ENCODE peak calls at places on chromosomes 7 and 10, in six cellular contexts. V is IMR-90, B is pancreas, K is aorta, F is esophagus muscularis mucosa, H is small intestine. I is an unnamed sample. For H3K36me3, the result is how much of the 10 kb centered on the place peaks cover.

GRCh38 chr10:69629519-69629896 is 539 bp upstream of the FAM241B start:
- DNase-seq in V (no peak), B (no peak), K (no peak), F (no peak), H (no peak), I (no peak)

GRCh38 chr10:11229893-11230292 is 212.2 kb downstream of the CELF2 start:
- DNase-seq in V (no peak), B (no peak), K (no peak), F (no peak), H (no peak), I (no peak)

GRCh38 chr7:82413237-82413636 is 30.3 kb downstream of the CACNA2D1 start:
- DNase-seq in V (no peak), B (no peak), K (no peak), F (no peak), H (no peak), I (no peak)

GRCh38 chr10:43121444-43121843 is 16.8 kb upstream of the CSGALNACT2 start:
- DNase-seq in V (no peak), B (peak), K (no peak), F (no peak), H (no peak), I (no peak)

GRCh38 chr7:93442478-93443224 is 131.9 kb downstream of the CALCR start:
- DNase-seq in V (peak), B (no peak), K (no peak), F (no peak), H (peak), I (no peak)

GRCh38 chr7:80450621-80451308 is 61.1 kb downstream of the GNAT3 start:
- DNase-seq in V (peak), B (no peak), K (no peak), F (no peak), H (peak), I (no peak)

GRCh38 chr10:132328738-132329137 is 3.3 kb upstream of the LRRC27 start:
- DNase-seq in V (no peak), B (no peak), K (no peak), F (no peak), H (no peak), I (no peak)

GRCh38 chr7:27689045-27689877 is 26.6 kb upstream of the HIBADH start:
- DNase-seq in V (peak), B (no peak), K (no peak), F (no peak), H (peak), I (peak)

GRCh38 chr7:77887567-77887966 is 89.0 kb downstream of the PHTF2 start:
- DNase-seq in V (peak), B (no peak), K (no peak), F (no peak), H (no peak), I (peak)

GRCh38 chr7:148650232-148650858 is 48.4 kb upstream of the CUL1 start:
- DNase-seq in V (peak), B (no peak), K (no peak), F (no peak), H (no peak), I (peak)

GRCh38 chr7:104993217-104993857 is 20.7 kb upstream of the KMT2E start:
- DNase-seq in V (no peak), B (no peak), K (no peak), F (no peak), H (no peak), I (no peak)

GRCh38 chr7:157572622-157573021 is 235.8 kb downstream of the DNAJB6 start:
- DNase-seq in V (no peak), B (no peak), K (peak), F (no peak), H (no peak), I (no peak)

GRCh38 chr10:6388261-6388893 is 185.6 kb downstream of the PFKFB3 start:
- DNase-seq in V (no peak), B (no peak), K (no peak), F (no peak), H (peak), I (no peak)

GRCh38 chr7:42831953-42832522 is 79.8 kb downstream of the C7orf25 start:
- DNase-seq in V (no peak), B (no peak), K (no peak), F (no peak), H (no peak), I (no peak)

GRCh38 chr10:42690449-42691360 is 52.3 kb upstream of the ZNF33B start:
- DNase-seq in V (no peak), B (no peak), K (peak), F (no peak), H (no peak), I (no peak)

GRCh38 chr10:35040761-35041501 is 49.2 kb downstream of the CUL2 start:
- DNase-seq in V (peak), B (no peak), K (no peak), F (no peak), H (no peak), I (peak)

GRCh38 chr10:35037104-35037503 is 53.0 kb downstream of the CUL2 start:
- DNase-seq in V (no peak), B (no peak), K (no peak), F (no peak), H (no peak), I (no peak)

GRCh38 chr10:35041502-35041879 is 48.6 kb downstream of the CUL2 start:
- DNase-seq in V (no peak), B (no peak), K (no peak), F (no peak), H (no peak), I (no peak)

GRCh38 chr10:35035641-35036040 is 54.5 kb downstream of the CUL2 start:
- DNase-seq in V (no peak), B (no peak), K (no peak), F (no peak), H (no peak), I (no peak)
- H3K36me3 ChIP-seq in V (under half), B (under half), K (under half), F (under half), H (under half), I (under half)

DNA sequence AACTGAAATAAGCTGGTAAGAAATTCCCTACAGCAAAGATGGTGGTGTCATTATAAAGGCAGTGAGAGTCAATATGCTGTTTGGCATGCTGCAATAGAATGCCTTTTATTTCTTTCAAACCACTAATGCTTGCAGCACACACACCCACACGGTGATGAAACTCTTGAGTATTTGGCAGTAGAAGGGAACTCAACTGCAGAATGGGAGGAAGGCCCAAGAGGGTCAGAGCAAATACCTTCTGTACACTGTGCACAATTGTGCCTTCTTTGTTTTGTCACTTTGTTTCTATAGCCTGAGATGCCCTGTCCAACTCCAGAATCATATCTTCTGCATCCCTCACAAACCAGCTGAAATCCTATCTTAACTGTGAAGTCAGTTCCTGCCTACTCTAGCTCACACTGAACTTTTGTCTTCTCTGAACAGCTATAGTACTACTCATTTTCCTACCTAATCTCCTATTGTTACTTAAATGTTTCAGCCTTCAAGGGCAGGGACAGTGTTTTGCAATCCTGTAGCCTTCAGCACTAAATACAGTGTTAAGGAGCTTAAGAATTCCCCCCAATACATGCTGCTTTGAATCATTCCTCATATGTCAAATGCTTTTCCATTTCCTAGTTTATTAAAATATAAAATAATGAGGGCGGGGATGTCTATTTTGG is 22.2 kb downstream of the MMS19 start:
- DNase-seq in V (peak), B (no peak), K (no peak), F (no peak), H (no peak), I (peak)
- H3K36me3 ChIP-seq in V (under half), B (under half), K (under half), F (half or more), H (under half), I (under half)

DNA sequence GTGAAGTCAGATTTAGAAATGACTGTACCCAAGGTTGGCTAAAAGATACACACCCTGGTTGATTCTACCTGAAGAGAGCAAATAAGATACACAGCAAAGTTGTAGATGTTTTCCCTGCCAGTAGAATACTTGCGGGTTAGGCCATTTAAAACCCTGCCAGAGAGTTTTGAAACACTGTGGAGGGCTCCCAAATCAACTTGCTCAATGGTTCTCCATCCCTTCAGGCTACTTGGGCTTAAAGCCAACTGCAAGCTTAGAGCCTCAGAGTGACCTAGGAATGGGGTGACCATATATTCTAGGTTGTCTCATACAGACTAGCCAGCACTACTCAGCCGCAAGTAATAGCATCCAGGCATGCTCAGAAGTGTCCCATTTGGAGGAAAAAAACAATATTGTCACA is 10.0 kb downstream of the CAV1 start:
- DNase-seq in V (no peak), B (no peak), K (no peak), F (no peak), H (no peak), I (no peak)
- H3K36me3 ChIP-seq in V (under half), B (under half), K (under half), F (under half), H (under half), I (under half)

GRCh38 chr7:99457050-99457645 is 8.8 kb downstream of the ATP5MF start:
- DNase-seq in V (no peak), B (no peak), K (no peak), F (no peak), H (no peak), I (no peak)

GRCh38 chr7:99457646-99458493 is 8.1 kb downstream of the ATP5MF start:
- DNase-seq in V (no peak), B (no peak), K (no peak), F (no peak), H (no peak), I (no peak)

GRCh38 chr7:99453105-99453504 is 12.9 kb downstream of the ATP5MF start:
- DNase-seq in V (no peak), B (no peak), K (no peak), F (no peak), H (no peak), I (no peak)

GRCh38 chr7:99456288-99456687 is 9.7 kb downstream of the ATP5MF start:
- DNase-seq in V (no peak), B (no peak), K (no peak), F (no peak), H (no peak), I (no peak)

GRCh38 chr7:99455874-99456273 is 10.1 kb downstream of the ATP5MF start:
- DNase-seq in V (no peak), B (no peak), K (no peak), F (no peak), H (no peak), I (no peak)
- H3K36me3 ChIP-seq in V (half or more), B (under half), K (under half), F (half or more), H (under half), I (under half)

GRCh38 chr7:134311807-134312206 is 4.9 kb downstream of the SLC35B4 start:
- DNase-seq in V (no peak), B (no peak), K (no peak), F (no peak), H (no peak), I (no peak)

GRCh38 chr7:134317434-134317833 is 704 bp upstream of the SLC35B4 start:
- DNase-seq in V (no peak), B (no peak), K (no peak), F (peak), H (no peak), I (no peak)

GRCh38 chr7:134316539-134317344 is at the start of gene SLC35B4:
- DNase-seq in V (peak), B (peak), K (peak), F (peak), H (peak), I (peak)

GRCh38 chr7:134315679-134316538 is 821 bp downstream of the SLC35B4 start:
- DNase-seq in V (peak), B (no peak), K (no peak), F (peak), H (peak), I (no peak)

DNA sequence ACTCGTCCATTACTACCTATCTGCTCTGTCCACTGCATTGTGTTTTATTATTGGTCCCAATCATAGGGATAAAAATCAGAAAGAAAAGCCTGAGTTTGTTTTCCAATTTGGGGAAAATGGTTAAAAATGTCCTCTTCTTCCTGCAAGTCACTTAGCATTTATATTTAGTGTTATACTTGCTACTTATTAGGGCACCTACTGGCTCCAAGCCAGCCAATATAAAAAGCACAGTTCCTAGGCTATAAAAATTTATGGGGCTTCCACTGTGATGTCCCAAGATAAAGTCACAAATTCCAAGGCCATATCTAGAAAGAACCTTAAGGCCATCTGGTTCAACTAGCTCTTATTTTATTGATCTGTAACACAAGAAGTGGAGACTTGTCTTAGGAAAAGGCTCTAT is 3.2 kb downstream of the SLC35B4 start:
- DNase-seq in V (no peak), B (no peak), K (no peak), F (no peak), H (peak), I (no peak)
- H3K36me3 ChIP-seq in V (under half), B (under half), K (under half), F (under half), H (under half), I (under half)

DNA sequence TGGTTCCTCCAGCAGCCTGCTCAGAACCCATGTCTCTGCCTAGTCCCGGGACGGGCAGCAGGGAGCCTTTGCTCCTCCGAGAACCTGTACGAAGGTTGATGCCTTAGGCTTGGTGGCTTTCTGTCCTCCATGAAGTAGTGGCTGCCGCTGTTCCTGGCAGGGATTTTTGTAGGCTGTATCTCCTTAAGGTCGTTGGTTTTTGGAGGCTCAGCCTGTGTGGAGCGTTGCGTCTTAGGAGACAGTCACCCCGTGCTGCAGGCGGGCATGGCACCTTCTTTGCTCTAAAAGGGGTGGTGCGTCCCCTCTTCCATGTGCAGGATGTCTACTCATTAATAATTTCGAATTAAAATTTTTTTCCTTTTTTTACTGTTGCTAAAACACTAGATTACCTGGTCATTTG is 92.5 kb downstream of the TRRAP start:
- DNase-seq in V (no peak), B (no peak), K (no peak), F (no peak), H (no peak), I (no peak)
- H3K36me3 ChIP-seq in V (half or more), B (under half), K (under half), F (half or more), H (under half), I (under half)

GRCh38 chr7:7212612-7213011 is 30.3 kb downstream of the C1GALT1 start:
- DNase-seq in V (no peak), B (no peak), K (no peak), F (no peak), H (peak), I (no peak)

GRCh38 chr7:7216279-7216678 is 33.9 kb downstream of the C1GALT1 start:
- DNase-seq in V (no peak), B (no peak), K (no peak), F (no peak), H (no peak), I (no peak)

GRCh38 chr7:7210475-7211237 is 28.3 kb downstream of the C1GALT1 start:
- DNase-seq in V (no peak), B (no peak), K (no peak), F (no peak), H (no peak), I (no peak)

GRCh38 chr7:7219216-7219615 is 36.9 kb downstream of the C1GALT1 start:
- DNase-seq in V (no peak), B (no peak), K (no peak), F (no peak), H (no peak), I (no peak)

GRCh38 chr7:7214398-7215347 is 32.3 kb downstream of the C1GALT1 start:
- DNase-seq in V (no peak), B (no peak), K (no peak), F (no peak), H (no peak), I (no peak)
- H3K36me3 ChIP-seq in V (under half), B (under half), K (under half), F (under half), H (under half), I (under half)

GRCh38 chr7:26156454-26157365 is 4.7 kb downstream of the NFE2L3 start:
- DNase-seq in V (peak), B (no peak), K (no peak), F (no peak), H (peak), I (peak)
- H3K36me3 ChIP-seq in V (under half), B (under half), K (under half), F (under half), H (under half), I (under half)